ENCODE peak calls at places on chromosomes 5 and 9, in nine cellular contexts. A, R, I, S, M, U, Z, O and G are unnamed samples.

GRCh38 chr9:8114826-8115225 is 315.2 kb upstream of the DMAC1 start:
- DNase-seq in R (no peak), Z (no peak), M (no peak), U (no peak), S (no peak), O (no peak), A (no peak), I (no peak), G (no peak)

GRCh38 chr9:128733256-128733655 is 9.3 kb upstream of the ZDHHC12 start:
- DNase-seq in S (peak), Z (peak), R (peak), I (no peak), O (peak), A (no peak), U (no peak), M (peak), G (no peak)

GRCh38 chr5:87243161-87243877 is 24.4 kb upstream of the RASA1 start:
- DNase-seq in M (peak), U (no peak), R (no peak), I (no peak), Z (no peak), S (no peak), A (no peak), O (peak), G (no peak)

GRCh38 chr5:141001854-141002666 is 35.8 kb downstream of the PCDHAC2 start:
- DNase-seq in A (no peak), I (no peak), S (peak), R (no peak), O (peak), Z (peak), U (no peak), M (no peak), G (no peak)

GRCh38 chr9:2359821-2360220 is 261.8 kb upstream of the VLDLR start:
- DNase-seq in S (no peak), R (no peak), M (no peak), O (no peak), I (no peak), A (no peak), U (no peak), Z (no peak), G (no peak)

GRCh38 chr9:91810286-91810905 is 139.6 kb downstream of the ROR2 start:
- DNase-seq in A (peak), M (no peak), Z (no peak), R (no peak), U (no peak), S (no peak), I (no peak), O (no peak), G (no peak)

GRCh38 chr5:7397005-7397546 is 1.1 kb downstream of the ADCY2 start:
- DNase-seq in U (no peak), M (no peak), A (no peak), I (no peak), Z (no peak), O (no peak), R (no peak), S (no peak), G (no peak)

GRCh38 chr9:114988962-114989599 is 58.7 kb upstream of the TNFSF8 start:
- DNase-seq in M (no peak), A (no peak), O (peak), Z (no peak), R (no peak), I (no peak), U (no peak), S (no peak), G (no peak)

GRCh38 chr5:1195916-1196315 is 5.5 kb upstream of the SLC6A19 start:
- DNase-seq in I (no peak), Z (no peak), R (no peak), M (no peak), A (no peak), S (no peak), U (no peak), O (no peak), G (no peak)

GRCh38 chr5:128613111-128613510 is 75.1 kb upstream of the FBN2 start:
- DNase-seq in M (no peak), Z (no peak), U (no peak), R (no peak), I (no peak), S (no peak), A (no peak), O (no peak), G (no peak)

GRCh38 chr5:1817261-1818043 is 16.2 kb downstream of the NDUFS6 start:
- DNase-seq in M (no peak), Z (no peak), O (no peak), A (peak), R (no peak), I (no peak), U (no peak), S (no peak), G (no peak)

GRCh38 chr9:134208981-134209725 is 44.8 kb upstream of the RNU6ATAC start:
- DNase-seq in S (no peak), A (no peak), Z (no peak), U (no peak), M (no peak), R (no peak), I (no peak), O (no peak), G (no peak)

GRCh38 chr5:109100971-109101370 is 308.8 kb downstream of the PJA2 start:
- DNase-seq in R (no peak), I (no peak), U (no peak), A (no peak), M (peak), O (no peak), Z (no peak), S (no peak), G (no peak)

GRCh38 chr9:118362123-118362522 is 657.9 kb downstream of the TLR4 start:
- DNase-seq in I (no peak), O (no peak), U (no peak), R (no peak), A (no peak), M (no peak), S (no peak), Z (no peak), G (no peak)

GRCh38 chr5:177553671-177554429 is 513 bp downstream of the FAM193B start:
- DNase-seq in A (peak), O (peak), U (no peak), R (peak), Z (no peak), I (peak), S (peak), M (no peak), G (peak)